ENCODE peak calls at places on chromosomes 13 and 19, in seven cellular contexts. F is NT2/D1; T is DMS79; K is C1 segment of cervical spinal cord; V is activated CD4-positive, alpha-beta T cell treated with anti-CD3 and anti-CD28 coated beads for 24 hours; Q is left ventricle myocardium superior; G is GM04503. C is an unnamed sample.

GRCh38 chr19:19140476-19140875 is 2.2 kb upstream of the TMEM161A start:
- DNase-seq in F (no peak), T (no peak), K (no peak), V (no peak), Q (no peak), G (no peak), C (no peak)

GRCh38 chr13:21735621-21736401 is 64.9 kb downstream of the FGF9 start:
- DNase-seq in F (no peak), T (no peak), K (no peak), V (no peak), Q (peak; percentile 63), G (no peak), C (no peak)

GRCh38 chr13:43805071-43805468 is 18.3 kb upstream of the ENOX1 start:
- DNase-seq in F (no peak), T (no peak), K (no peak), V (no peak), Q (no peak), G (no peak), C (no peak)

GRCh38 chr13:44015133-44015532 is 135.4 kb downstream of the LACC1 start:
- DNase-seq in F (no peak), T (no peak), K (no peak), V (no peak), Q (no peak), G (no peak), C (no peak)

GRCh38 chr13:46743191-46743590 is 53.8 kb downstream of the ESD start:
- DNase-seq in F (no peak), T (no peak), K (no peak), V (no peak), Q (no peak), G (no peak), C (no peak)

GRCh38 chr19:57747472-57747807 is 825 bp downstream of the ZNF776 start:
- DNase-seq in F (no peak), T (no peak), K (no peak), V (no peak), Q (no peak), G (no peak), C (no peak)

GRCh38 chr13:31835932-31836331 is 96.6 kb downstream of the RXFP2 start:
- DNase-seq in F (no peak), T (no peak), K (no peak), V (no peak), Q (no peak), G (peak; percentile 30), C (no peak)

GRCh38 chr13:30049692-30050091 is 199.3 kb upstream of the UBL3 start:
- DNase-seq in F (no peak), T (no peak), K (no peak), V (no peak), Q (no peak), G (no peak), C (no peak)

GRCh38 chr19:37905936-37906867 is at the start of gene WDR87:
- DNase-seq in F (peak; percentile 61), T (peak; percentile 81), K (no peak), V (peak; percentile 15), Q (peak; percentile 48), G (no peak), C (peak; percentile 82)

GRCh38 chr13:77521595-77522367 is 13.7 kb upstream of the SCEL start:
- DNase-seq in F (peak; percentile 27), T (no peak), K (no peak), V (no peak), Q (no peak), G (no peak), C (peak; percentile 31)

GRCh38 chr13:29959621-29960020 is 109.2 kb upstream of the UBL3 start:
- DNase-seq in F (no peak), T (no peak), K (no peak), V (no peak), Q (no peak), G (no peak), C (no peak)

GRCh38 chr19:18419195-18419698 is at the start of gene SSBP4:
- DNase-seq in F (no peak), T (no peak), K (peak; percentile 35), V (peak; percentile 58), Q (peak; percentile 87), G (no peak), C (no peak)

GRCh38 chr13:66657165-66657895 is 572.8 kb downstream of the PCDH9 start:
- DNase-seq in F (no peak), T (no peak), K (no peak), V (no peak), Q (peak; percentile 79), G (peak; percentile 72), C (no peak)

GRCh38 chr19:6723108-6723618 is 2.7 kb upstream of the C3 start:
- DNase-seq in F (no peak), T (no peak), K (no peak), V (no peak), Q (peak; percentile 65), G (no peak), C (no peak)

GRCh38 chr19:48554385-48555091 is 2.6 kb downstream of the SULT2B1 start:
- DNase-seq in F (peak; percentile 89), T (no peak), K (no peak), V (no peak), Q (no peak), G (no peak), C (no peak)

GRCh38 chr19:23996549-23996948 is 81.9 kb downstream of the ZNF726 start:
- DNase-seq in F (peak; percentile 63), T (no peak), K (no peak), V (no peak), Q (no peak), G (no peak), C (peak; percentile 45)

GRCh38 chr19:51365211-51366049 is 758 bp downstream of the ETFB start:
- DNase-seq in F (no peak), T (no peak), K (no peak), V (no peak), Q (peak; percentile 40), G (no peak), C (no peak)

GRCh38 chr13:110824901-110825300 is 90.0 kb downstream of the ANKRD10 start:
- DNase-seq in F (no peak), T (no peak), K (no peak), V (no peak), Q (no peak), G (no peak), C (no peak)